ENCODE peak calls at places on chromosomes 11 and 22, in four cellular contexts. A is neuronal stem cell, Q is PC-9, T is fibroblast of lung. D is an unnamed sample.

GRCh38 chr22:43191831-43192230 is 4.9 kb upstream of the TTLL12 start:
- DNase-seq in Q (no peak), A (no peak), T (no peak), D (no peak)

GRCh38 chr11:19428206-19429001 is 187.7 kb upstream of the E2F8 start:
- DNase-seq in Q (no peak), A (no peak), T (no peak), D (peak)

GRCh38 chr11:85685820-85686459 is at the start of gene CCDC89:
- DNase-seq in T (peak), A (no peak), Q (no peak), D (peak)

GRCh38 chr11:43833657-43834073 is 47.0 kb upstream of the ALKBH3 start:
- DNase-seq in T (peak), Q (no peak), A (no peak), D (no peak)

GRCh38 chr11:114618139-114618538 is 22.6 kb upstream of the NXPE4 start:
- DNase-seq in A (no peak), Q (no peak), T (no peak), D (no peak)

GRCh38 chr11:17638311-17638710 is 81.1 kb upstream of the MYOD1 start:
- DNase-seq in T (no peak), A (no peak), Q (no peak), D (no peak)

GRCh38 chr11:124799384-124800225 is 601 bp downstream of the MSANTD2 start:
- DNase-seq in T (peak), Q (peak), A (peak), D (peak)

GRCh38 chr11:57516061-57516443 is 550 bp upstream of the SLC43A1 start:
- DNase-seq in T (no peak), Q (no peak), A (no peak), D (peak)

GRCh38 chr11:2523821-2524391 is 79.1 kb downstream of the KCNQ1 start:
- DNase-seq in T (no peak), Q (no peak), A (no peak), D (no peak)

GRCh38 chr11:102832612-102833011 is 10.8 kb downstream of the MMP3 start:
- DNase-seq in A (no peak), T (no peak), Q (no peak), D (no peak)
- H2AFZ ChIP-seq in A (no peak), T (no peak), Q (no peak), D (no peak)

DNA sequence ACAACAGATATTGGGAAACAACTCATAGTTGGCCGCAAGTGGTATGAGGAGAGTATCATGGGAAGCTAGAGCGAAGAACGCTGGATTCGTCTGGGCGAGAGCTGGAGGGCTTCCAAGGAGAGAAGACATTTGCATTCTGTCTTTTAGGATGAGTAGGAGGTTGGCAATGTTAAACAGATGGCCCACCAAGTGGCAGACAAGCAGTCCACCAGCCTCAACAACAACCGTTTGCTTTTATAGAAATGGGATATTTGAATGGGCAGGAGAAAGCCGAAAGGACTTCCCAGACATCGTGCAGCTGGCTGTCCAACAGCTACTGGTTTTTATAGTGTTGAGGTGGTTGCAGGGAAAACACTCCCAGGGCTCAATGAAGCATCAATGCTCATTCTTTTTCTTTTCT is 39.4 kb upstream of the DMC1 start:
- DNase-seq in A (no peak), T (peak), Q (no peak), D (no peak)
- H2AFZ ChIP-seq in A (no peak), T (no peak), Q (no peak), D (no peak)

DNA sequence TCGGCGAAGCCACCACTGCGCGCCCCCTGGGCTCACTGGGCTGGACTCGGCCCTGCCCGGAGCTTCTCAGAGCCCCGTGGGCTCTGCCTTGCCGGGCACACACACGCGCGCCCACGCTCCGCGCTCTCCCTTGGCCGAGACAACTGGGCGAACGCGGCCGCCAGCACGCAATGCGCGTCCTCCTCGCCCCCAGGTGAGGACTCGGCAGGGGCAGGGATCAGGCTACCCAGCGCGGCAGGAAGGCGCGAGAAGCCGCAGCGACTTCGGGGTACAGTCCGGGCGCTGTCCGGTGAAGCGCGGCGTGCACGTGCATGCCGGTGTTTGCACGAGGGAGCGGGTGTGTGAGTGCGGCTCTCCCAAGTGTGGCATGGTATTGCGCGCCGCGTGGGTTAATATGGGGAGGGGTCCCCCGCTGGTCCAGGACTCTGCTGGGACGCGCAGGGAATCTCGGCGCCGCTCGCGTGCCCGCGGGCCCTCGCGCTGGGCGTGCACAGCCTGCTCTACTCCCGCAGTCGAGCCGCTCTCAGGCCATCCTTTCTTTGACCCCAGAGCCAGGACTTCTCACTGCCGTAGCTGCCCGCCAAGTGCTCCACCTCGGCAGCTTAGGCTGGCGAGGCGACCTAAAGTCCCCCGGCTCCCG is 5.5 kb downstream of the WNT7B start:
- DNase-seq in Q (no peak), A (no peak), T (peak), D (peak)
- H2AFZ ChIP-seq in Q (no peak), A (peak), T (no peak), D (peak)

DNA sequence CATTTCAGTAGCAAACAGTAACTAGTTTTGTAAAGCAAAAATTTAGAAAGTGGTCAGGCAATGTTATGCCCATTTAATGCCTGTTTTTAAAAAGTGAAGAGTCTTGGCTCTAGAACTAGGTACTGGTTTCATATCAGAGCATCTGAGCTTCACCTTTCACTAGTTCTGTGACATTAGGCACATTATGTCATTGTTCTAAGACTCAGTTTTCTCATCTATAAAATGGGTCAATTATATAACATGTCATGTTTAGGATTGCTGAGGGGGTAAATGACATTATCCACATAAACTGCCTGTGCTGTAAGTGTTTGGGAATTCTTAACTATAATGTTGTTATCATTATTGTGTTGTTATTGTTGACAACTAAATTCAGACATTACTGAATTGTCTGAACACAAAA is 235.6 kb upstream of the ZC3H12C start:
- DNase-seq in A (no peak), T (no peak), Q (no peak), D (no peak)
- H2AFZ ChIP-seq in A (no peak), T (no peak), Q (no peak), D (no peak)

GRCh38 chr11:63574856-63575602 is 11.8 kb upstream of the PLAAT2 start:
- DNase-seq in T (peak), A (no peak), Q (no peak), D (no peak)

GRCh38 chr11:63572026-63572688 is 9.0 kb upstream of the PLAAT2 start:
- DNase-seq in A (no peak), Q (no peak), T (no peak), D (no peak)

GRCh38 chr11:63569570-63569969 is 6.4 kb upstream of the PLAAT2 start:
- DNase-seq in T (no peak), Q (no peak), A (no peak), D (no peak)

GRCh38 chr11:63573881-63574855 is 11.0 kb upstream of the PLAAT2 start:
- DNase-seq in Q (no peak), A (no peak), T (peak), D (no peak)
- H2AFZ ChIP-seq in Q (no peak), A (peak), T (peak), D (no peak)